ENCODE peak calls at places on chromosomes 6 and 20, in six cellular contexts. B, N, V, G, S and D are unnamed samples.

GRCh38 chr6:137010138-137010718 is 34.5 kb downstream of the IL20RA start:
- DNase-seq in B (no peak), N (no peak), V (no peak), G (no peak), S (no peak), D (no peak)

GRCh38 chr20:54429364-54429763 is 46.0 kb upstream of the DOK5 start:
- DNase-seq in B (no peak), N (no peak), V (no peak), G (no peak), S (no peak), D (no peak)

GRCh38 chr6:37059344-37060194 is 54.1 kb downstream of the FGD2 start:
- DNase-seq in B (peak), N (peak), V (peak), G (peak), S (peak), D (peak)

GRCh38 chr6:170260686-170261085 is 30.2 kb downstream of the DLL1 start:
- DNase-seq in B (peak), N (no peak), V (no peak), G (peak), S (no peak), D (no peak)

GRCh38 chr20:23624307-23624706 is 13.4 kb downstream of the CST3 start:
- DNase-seq in B (no peak), N (no peak), V (no peak), G (no peak), S (no peak), D (no peak)

GRCh38 chr20:45374966-45375365 is 3.2 kb downstream of the TP53TG5 start:
- DNase-seq in B (no peak), N (no peak), V (no peak), G (no peak), S (no peak), D (no peak)

GRCh38 chr6:35024601-35025054 is 116.5 kb downstream of the TCP11 start:
- DNase-seq in B (peak), N (peak), V (no peak), G (peak), S (peak), D (no peak)

GRCh38 chr6:31423550-31423949 is 20.2 kb downstream of the MICA start:
- DNase-seq in B (no peak), N (no peak), V (no peak), G (no peak), S (no peak), D (no peak)

GRCh38 chr20:58458342-58459057 is 56.7 kb downstream of the APCDD1L start:
- DNase-seq in B (no peak), N (peak), V (no peak), G (no peak), S (no peak), D (no peak)

GRCh38 chr6:22006795-22007194 is 290.0 kb downstream of the PRL start:
- DNase-seq in B (no peak), N (no peak), V (no peak), G (no peak), S (no peak), D (no peak)

GRCh38 chr20:35954907-35955251 is 577 bp upstream of the SCAND1 start:
- DNase-seq in B (peak), N (peak), V (no peak), G (peak), S (no peak), D (no peak)

GRCh38 chr6:32836873-32837272 is 1.7 kb downstream of the TAP2 start:
- DNase-seq in B (no peak), N (no peak), V (no peak), G (no peak), S (no peak), D (no peak)

GRCh38 chr20:35963878-35964277 is 4.5 kb upstream of the CNBD2 start:
- DNase-seq in B (no peak), N (no peak), V (no peak), G (no peak), S (no peak), D (no peak)

GRCh38 chr6:63305278-63305677 is 14.5 kb downstream of the LGSN start:
- DNase-seq in B (no peak), N (peak), V (no peak), G (no peak), S (no peak), D (no peak)
- TF ChIP-seq POLR2A in B (no peak), N (no peak), V (no peak), G (no peak), S (no peak), D (no peak)

GRCh38 chr20:57432480-57432873 is 41.3 kb downstream of the RBM38 start:
- DNase-seq in B (no peak), N (no peak), V (no peak), G (no peak), S (no peak), D (no peak)

GRCh38 chr20:57431539-57431835 is 40.3 kb downstream of the RBM38 start:
- DNase-seq in B (no peak), N (no peak), V (no peak), G (no peak), S (no peak), D (no peak)

GRCh38 chr20:57434390-57434700 is 43.1 kb downstream of the RBM38 start:
- DNase-seq in B (no peak), N (no peak), V (no peak), G (no peak), S (no peak), D (no peak)

GRCh38 chr20:57433658-57434389 is 42.6 kb downstream of the RBM38 start:
- DNase-seq in B (no peak), N (no peak), V (no peak), G (no peak), S (no peak), D (no peak)

GRCh38 chr20:57432874-57433491 is 41.8 kb downstream of the RBM38 start:
- DNase-seq in B (no peak), N (no peak), V (no peak), G (peak), S (peak), D (no peak)
- H3K27ac ChIP-seq in B (no peak), N (no peak), V (no peak), G (no peak), S (peak), D (no peak)

GRCh38 chr6:26569433-26569764 is 27.4 kb upstream of the ABT1 start:
- DNase-seq in B (no peak), N (no peak), V (no peak), G (no peak), S (no peak), D (no peak)

GRCh38 chr6:26563488-26563887 is 25.3 kb downstream of the HMGN4 start:
- DNase-seq in B (no peak), N (no peak), V (no peak), G (no peak), S (no peak), D (no peak)

GRCh38 chr6:26570027-26570809 is 26.5 kb upstream of the ABT1 start:
- DNase-seq in B (no peak), N (no peak), V (no peak), G (no peak), S (no peak), D (no peak)

GRCh38 chr6:26571592-26572296 is 25.0 kb upstream of the ABT1 start:
- DNase-seq in B (no peak), N (peak), V (peak), G (peak), S (no peak), D (no peak)

GRCh38 chr6:26568601-26569432 is 27.9 kb upstream of the ABT1 start:
- DNase-seq in B (no peak), N (peak), V (peak), G (peak), S (peak), D (peak)
- TF ChIP-seq POLR2A in B (no peak), N (no peak), V (no peak), G (peak), S (no peak), D (no peak)

GRCh38 chr6:12277401-12277800 is 12.8 kb upstream of the EDN1 start:
- DNase-seq in B (no peak), N (no peak), V (no peak), G (no peak), S (no peak), D (no peak)

GRCh38 chr6:12280458-12280857 is 9.7 kb upstream of the EDN1 start:
- DNase-seq in B (no peak), N (peak), V (no peak), G (no peak), S (no peak), D (no peak)

GRCh38 chr6:12280901-12281300 is 9.3 kb upstream of the EDN1 start:
- DNase-seq in B (no peak), N (no peak), V (no peak), G (no peak), S (no peak), D (no peak)

GRCh38 chr6:12279322-12280098 is 10.7 kb upstream of the EDN1 start:
- DNase-seq in B (no peak), N (no peak), V (no peak), G (no peak), S (no peak), D (no peak)

GRCh38 chr6:12278915-12279314 is 11.2 kb upstream of the EDN1 start:
- DNase-seq in B (no peak), N (no peak), V (no peak), G (no peak), S (no peak), D (no peak)
- H3K27ac ChIP-seq in B (peak), N (no peak), V (no peak), G (no peak), S (no peak), D (no peak)